ENCODE peak calls at places on chromosomes 4 and X, in eight cellular contexts. R is CD8-positive, alpha-beta T cell; Q is epithelial cell of proximal tubule; T is mucosa of descending colon; O is astrocyte of the spinal cord; E is spleen; X is cardiac fibroblast; F is neuronal stem cell. S is an unnamed sample.

GRCh38 chr4:146945556-146946374 is at the start of gene TTC29:
- DNase-seq in R (peak; percentile 83), Q (no peak), T (peak; percentile 89), O (peak; percentile 90), E (peak; percentile 93), X (peak; percentile 87), F (peak; percentile 91), S (peak; percentile 39)

GRCh38 chr4:182810103-182810605 is 107.0 kb downstream of the DCTD start:
- DNase-seq in R (no peak), Q (no peak), T (no peak), O (no peak), E (no peak), X (no peak), F (no peak), S (no peak)

GRCh38 chr4:140752669-140753068 is 3.5 kb downstream of the TBC1D9 start:
- DNase-seq in R (no peak), Q (no peak), T (no peak), O (no peak), E (no peak), X (no peak), F (no peak), S (no peak)

GRCh38 chr4:121800638-121800960 is 524 bp upstream of the EXOSC9 start:
- DNase-seq in R (no peak), Q (peak; percentile 12), T (no peak), O (no peak), E (no peak), X (no peak), F (no peak), S (no peak)

GRCh38 chr4:139857021-139857420 is 191.4 kb downstream of the MGST2 start:
- DNase-seq in R (no peak), Q (no peak), T (no peak), O (no peak), E (no peak), X (no peak), F (peak; percentile 72), S (peak; percentile 84)

GRCh38 chr4:7939377-7940108 is at the start of gene AFAP1:
- DNase-seq in R (peak; percentile 86), Q (no peak), T (peak; percentile 88), O (peak; percentile 83), E (peak; percentile 92), X (peak; percentile 92), F (peak; percentile 87), S (peak; percentile 58)

GRCh38 chrX:100895365-100896075 is 21.4 kb upstream of the NOX1 start:
- DNase-seq in R (peak; percentile 21), Q (no peak), T (no peak), O (peak; percentile 41), E (no peak), X (peak; percentile 57), F (peak; percentile 4), S (peak; percentile 14)

GRCh38 chr4:172649143-172649542 is 519.5 kb upstream of the GALNT7 start:
- DNase-seq in R (no peak), Q (no peak), T (no peak), O (no peak), E (no peak), X (no peak), F (no peak), S (no peak)

GRCh38 chr4:146521543-146522097 is at the start of gene SLC10A7:
- DNase-seq in R (peak; percentile 64), Q (no peak), T (peak; percentile 83), O (peak; percentile 76), E (peak; percentile 94), X (peak; percentile 76), F (peak; percentile 69), S (peak; percentile 55)

GRCh38 chr4:13289391-13289790 is 194.7 kb downstream of the RAB28 start:
- DNase-seq in R (no peak), Q (no peak), T (no peak), O (peak; percentile 64), E (no peak), X (peak; percentile 57), F (no peak), S (no peak)

GRCh38 chrX:11438380-11438723 is 145.1 kb downstream of the AMELX start:
- DNase-seq in R (no peak), Q (no peak), T (no peak), O (no peak), E (no peak), X (no peak), F (no peak), S (no peak)

GRCh38 chr4:88846232-88846790 is 148.7 kb upstream of the NAP1L5 start:
- DNase-seq in R (no peak), Q (no peak), T (no peak), O (no peak), E (no peak), X (peak; percentile 31), F (no peak), S (no peak)

GRCh38 chr4:139368990-139369389 is 66.7 kb upstream of the NDUFC1 start:
- DNase-seq in R (no peak), Q (no peak), T (no peak), O (peak; percentile 21), E (no peak), X (no peak), F (no peak), S (no peak)

GRCh38 chrX:153966841-153967535 is 4.6 kb downstream of the HCFC1 start:
- DNase-seq in R (peak; percentile 66), Q (no peak), T (no peak), O (no peak), E (no peak), X (no peak), F (no peak), S (no peak)

GRCh38 chr4:184399505-184399893 is 74.9 kb downstream of the IRF2 start:
- DNase-seq in R (no peak), Q (no peak), T (no peak), O (no peak), E (no peak), X (peak; percentile 38), F (no peak), S (no peak)

GRCh38 chr4:74567981-74568380 is 123.0 kb downstream of the AREG start:
- DNase-seq in R (no peak), Q (no peak), T (no peak), O (no peak), E (no peak), X (no peak), F (no peak), S (no peak)

GRCh38 chr4:103012085-103012484 is 7.4 kb downstream of the SLC9B1 start:
- DNase-seq in R (no peak), Q (peak; percentile 83), T (no peak), O (peak; percentile 67), E (no peak), X (peak; percentile 83), F (no peak), S (no peak)

GRCh38 chrX:49878128-49878833 is 1.0 kb upstream of the USP27X start:
- DNase-seq in R (no peak), Q (no peak), T (peak; percentile 51), O (no peak), E (peak; percentile 81), X (peak; percentile 0), F (peak; percentile 3), S (no peak)

GRCh38 chr4:61380865-61381264 is 180.7 kb downstream of the ADGRL3 start:
- DNase-seq in R (no peak), Q (no peak), T (no peak), O (no peak), E (no peak), X (no peak), F (no peak), S (no peak)

GRCh38 chr4:75325316-75325715 is 188.9 kb downstream of the RCHY1 start:
- DNase-seq in R (no peak), Q (no peak), T (no peak), O (no peak), E (no peak), X (no peak), F (no peak), S (no peak)

GRCh38 chr4:140286503-140286902 is 86.9 kb upstream of the SCOC start:
- DNase-seq in R (no peak), Q (no peak), T (no peak), O (no peak), E (no peak), X (no peak), F (no peak), S (no peak)

DNA sequence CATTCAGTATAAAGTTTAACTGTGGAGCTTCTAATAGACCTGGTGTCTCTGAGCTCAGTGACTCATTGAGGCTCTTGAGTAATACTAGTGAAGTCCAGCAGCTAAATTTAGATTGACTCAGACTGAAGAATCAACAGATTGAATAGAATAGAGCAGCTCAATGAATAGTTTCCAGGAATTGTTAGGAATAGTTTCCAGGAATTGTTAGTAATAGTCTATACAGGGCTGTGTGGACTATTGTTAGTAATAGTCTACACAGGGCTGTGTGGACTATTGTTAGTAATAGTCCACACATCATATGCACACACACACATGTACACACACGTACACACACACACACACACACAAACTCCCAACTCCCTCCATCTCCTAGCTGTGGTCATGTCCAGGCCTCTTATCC is 3.0 kb downstream of the GIMD1 start:
- DNase-seq in R (no peak), Q (peak; percentile 81), T (no peak), O (peak; percentile 92), E (no peak), X (peak; percentile 85), F (no peak), S (no peak)
- H3K4me3 ChIP-seq in R (no peak overlapping the region), Q (no peak overlapping the region), T (no peak overlapping the region), O (no peak overlapping the region), E (no peak overlapping the region), X (no peak overlapping the region), F (no peak overlapping the region), S (no peak overlapping the region)

DNA sequence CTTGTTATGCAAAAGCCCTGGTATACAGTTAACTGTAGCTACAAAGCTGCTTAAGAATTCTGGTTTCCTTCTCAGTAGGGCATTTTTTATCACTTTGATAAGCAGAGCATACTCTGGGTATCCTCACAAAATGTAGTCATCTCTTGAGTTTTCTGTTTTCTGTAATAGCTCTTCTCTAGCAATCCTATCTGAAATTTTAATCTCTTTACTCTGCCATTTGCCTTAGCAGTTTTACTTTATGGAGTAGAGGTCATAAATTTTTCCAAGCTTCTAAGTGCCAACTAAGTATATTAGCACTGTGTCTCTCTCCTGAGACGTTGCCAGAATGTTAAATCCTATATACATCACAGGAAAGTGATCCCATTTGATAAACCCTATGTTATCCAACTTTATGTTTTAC is 28.0 kb upstream of the BANK1 start:
- DNase-seq in R (no peak), Q (no peak), T (no peak), O (no peak), E (no peak), X (no peak), F (no peak), S (no peak)
- H3K4me3 ChIP-seq in R (no peak overlapping the region), Q (no peak overlapping the region), T (no peak overlapping the region), O (no peak overlapping the region), E (no peak overlapping the region), X (no peak overlapping the region), F (no peak overlapping the region), S (no peak overlapping the region)

DNA sequence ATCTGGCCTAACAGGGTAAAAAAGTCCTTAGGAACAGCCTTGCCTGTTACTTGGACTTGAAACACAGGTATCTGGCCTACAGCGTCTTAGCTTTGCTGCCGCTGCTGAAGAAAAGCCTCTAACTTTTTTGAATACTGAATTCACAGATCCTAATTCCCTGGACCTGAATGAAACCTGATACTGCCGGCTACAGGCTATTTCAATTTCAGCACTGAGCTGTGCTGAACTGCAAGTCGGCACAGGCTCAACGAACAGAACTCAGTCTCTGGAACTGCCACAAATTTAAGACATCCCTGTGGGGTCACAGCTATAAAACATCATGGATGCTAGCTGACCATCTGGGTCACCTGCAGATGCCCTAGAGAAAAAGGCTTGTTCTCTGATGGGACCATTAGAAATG is 7.2 kb downstream of the NR0B1 start:
- DNase-seq in R (no peak), Q (no peak), T (no peak), O (peak; percentile 38), E (no peak), X (peak; percentile 39), F (peak; percentile 18), S (no peak)
- H3K4me3 ChIP-seq in R (no peak overlapping the region), Q (no peak overlapping the region), T (no peak overlapping the region), O (no peak overlapping the region), E (no peak overlapping the region), X (no peak overlapping the region), F (no peak overlapping the region), S (no peak overlapping the region)

GRCh38 chrX:56232221-56233082 is at the start of gene KLF8:
- DNase-seq in R (peak; percentile 25), Q (no peak), T (peak; percentile 78), O (no peak), E (no peak), X (no peak), F (no peak), S (no peak)
- H3K4me3 ChIP-seq in R (peak within 1 kb of the TSS; percentile 43), Q (peak within 1 kb of the TSS; percentile 66), T (no peak within 1 kb of the TSS), O (peak within 1 kb of the TSS; percentile 27), E (peak within 1 kb of the TSS; percentile 18), X (no peak within 1 kb of the TSS), F (no peak within 1 kb of the TSS), S (no peak within 1 kb of the TSS)

S was measured in Jurkat, Clone E6-1.